ENCODE peak calls at places on chromosomes 11 and 22, in five cellular contexts. One of them, this sample, is unnamed.

GRCh38 chr11:64139045-64139444 is 26.9 kb downstream of the MACROD1 start:
- DNase-seq in NCI-H774: no peak
- DNase-seq in progenitor cell of endocrine pancreas: no peak
- DNase-seq in effector CD8-positive, alpha-beta T cell: no peak
- DNase-seq in NCI-H1694: no peak
- DNase-seq in this sample: no peak

GRCh38 chr22:26547426-26547825 is 35.2 kb upstream of the TFIP11 start:
- DNase-seq in NCI-H774: no peak
- DNase-seq in progenitor cell of endocrine pancreas: no peak
- DNase-seq in effector CD8-positive, alpha-beta T cell: no peak
- DNase-seq in NCI-H1694: no peak
- DNase-seq in this sample: no peak

GRCh38 chr11:61293869-61294716 is 1.0 kb downstream of the VWCE start:
- DNase-seq in NCI-H774: peak; percentile 46
- DNase-seq in progenitor cell of endocrine pancreas: peak; percentile 17
- DNase-seq in effector CD8-positive, alpha-beta T cell: peak; percentile 2
- DNase-seq in NCI-H1694: peak; percentile 17
- DNase-seq in this sample: peak; percentile 74

GRCh38 chr22:48171294-48171693 is 1408.8 kb downstream of the TBC1D22A start:
- DNase-seq in NCI-H774: no peak
- DNase-seq in progenitor cell of endocrine pancreas: peak; percentile 29
- DNase-seq in effector CD8-positive, alpha-beta T cell: no peak
- DNase-seq in NCI-H1694: peak; percentile 25
- DNase-seq in this sample: no peak

GRCh38 chr22:44622147-44622427 is 79.9 kb upstream of the PRR5 start:
- DNase-seq in NCI-H774: no peak
- DNase-seq in progenitor cell of endocrine pancreas: no peak
- DNase-seq in effector CD8-positive, alpha-beta T cell: no peak
- DNase-seq in NCI-H1694: peak; percentile 21
- DNase-seq in this sample: peak; percentile 71

GRCh38 chr11:17721242-17721999 is 2.0 kb downstream of the MYOD1 start:
- DNase-seq in NCI-H774: no peak
- DNase-seq in progenitor cell of endocrine pancreas: no peak
- DNase-seq in effector CD8-positive, alpha-beta T cell: no peak
- DNase-seq in NCI-H1694: no peak
- DNase-seq in this sample: peak; percentile 41

GRCh38 chr11:67732045-67732787 is 57.8 kb upstream of the ALDH3B2 start:
- DNase-seq in NCI-H774: no peak
- DNase-seq in progenitor cell of endocrine pancreas: no peak
- DNase-seq in effector CD8-positive, alpha-beta T cell: peak; percentile 75
- DNase-seq in NCI-H1694: peak; percentile 78
- DNase-seq in this sample: peak; percentile 78

GRCh38 chr22:29072193-29072978 is 449 bp upstream of the KREMEN1 start:
- DNase-seq in NCI-H774: peak; percentile 49
- DNase-seq in progenitor cell of endocrine pancreas: peak; percentile 96
- DNase-seq in effector CD8-positive, alpha-beta T cell: peak; percentile 64
- DNase-seq in NCI-H1694: peak; percentile 44
- DNase-seq in this sample: peak; percentile 74

GRCh38 chr22:39974065-39974464 is 13.9 kb downstream of the TMA7B start:
- DNase-seq in NCI-H774: no peak
- DNase-seq in progenitor cell of endocrine pancreas: no peak
- DNase-seq in effector CD8-positive, alpha-beta T cell: no peak
- DNase-seq in NCI-H1694: no peak
- DNase-seq in this sample: no peak

GRCh38 chr11:111347723-111348115 is 31.4 kb downstream of the POU2AF1 start:
- DNase-seq in NCI-H774: no peak
- DNase-seq in progenitor cell of endocrine pancreas: no peak
- DNase-seq in effector CD8-positive, alpha-beta T cell: no peak
- DNase-seq in NCI-H1694: no peak
- DNase-seq in this sample: no peak

GRCh38 chr11:110428956-110429613 is 663 bp upstream of the FDX1 start:
- DNase-seq in NCI-H774: no peak
- DNase-seq in progenitor cell of endocrine pancreas: no peak
- DNase-seq in effector CD8-positive, alpha-beta T cell: no peak
- DNase-seq in NCI-H1694: no peak
- DNase-seq in this sample: no peak